ENCODE peak calls at places on chromosomes 11 and 22, in four cellular contexts. A is left lung, T is uterus, H is lung. K is an unnamed sample.

GRCh38 chr22:43007519-43008102 is 7.3 kb downstream of the PACSIN2 start:
- DNase-seq in H (peak; percentile 82), A (peak; percentile 84), T (no peak), K (no peak)

GRCh38 chr11:84924290-84924689 is 702.9 kb downstream of the DLG2 start:
- DNase-seq in H (no peak), T (no peak), A (no peak), K (no peak)

GRCh38 chr11:106493751-106494150 is 416.3 kb downstream of the AASDHPPT start:
- DNase-seq in A (no peak), H (no peak), T (no peak), K (no peak)

GRCh38 chr22:49936973-49937757 is 18.7 kb downstream of the CRELD2 start:
- DNase-seq in H (no peak), A (no peak), T (no peak), K (no peak)

GRCh38 chr11:63179446-63180068 is 35.5 kb upstream of the SLC22A24 start:
- DNase-seq in A (no peak), H (no peak), T (no peak), K (no peak)

GRCh38 chr11:135002236-135002635 is 590.2 kb upstream of the B3GAT1 start:
- DNase-seq in H (no peak), T (no peak), A (no peak), K (no peak)

GRCh38 chr22:42375982-42376381 is 56.2 kb downstream of the NFAM1 start:
- DNase-seq in A (peak; percentile 61), T (peak; percentile 31), H (no peak), K (no peak)

GRCh38 chr22:31853736-31854500 is 90.4 kb upstream of the YWHAH start:
- DNase-seq in T (no peak), A (no peak), H (no peak), K (no peak)

GRCh38 chr11:107505667-107506066 is 48.0 kb upstream of the CWF19L2 start:
- DNase-seq in A (no peak), H (no peak), T (no peak), K (no peak)

GRCh38 chr11:113818426-113818825 is 38.8 kb downstream of the CLDN25 start:
- DNase-seq in H (no peak), A (no peak), T (no peak), K (no peak)

GRCh38 chr11:17208257-17208999 is 642 bp upstream of the PIK3C2A start:
- DNase-seq in T (no peak), A (peak; percentile 62), H (peak; percentile 68), K (no peak)

GRCh38 chr11:2718817-2719438 is 19.1 kb upstream of the KCNQ1OT1 start:
- DNase-seq in A (no peak), H (no peak), T (no peak), K (no peak)

GRCh38 chr22:41844513-41844912 is 11.6 kb downstream of the SREBF2 start:
- DNase-seq in H (peak; percentile 72), T (no peak), A (peak; percentile 48), K (no peak)

GRCh38 chr11:1876361-1877063 is 15.2 kb downstream of the PRR33 start:
- DNase-seq in T (peak; percentile 90), A (peak; percentile 43), H (no peak), K (no peak)

GRCh38 chr11:82398300-82398815 is 335.3 kb downstream of the FAM181B start:
- DNase-seq in T (no peak), A (no peak), H (no peak), K (no peak)

GRCh38 chr11:6611092-6612007 is 666 bp downstream of the TAF10 start:
- DNase-seq in H (peak; percentile 42), A (peak; percentile 59), T (peak; percentile 66), K (peak; percentile 82)

GRCh38 chr11:7639643-7640025 is 33.7 kb downstream of the CYB5R2 start:
- DNase-seq in T (peak; percentile 34), A (peak; percentile 49), H (peak; percentile 53), K (no peak)

GRCh38 chr11:100890779-100891178 is 203.7 kb downstream of the ARHGAP42 start:
- DNase-seq in A (no peak), H (no peak), T (no peak), K (no peak)

GRCh38 chr22:42376721-42377177 is 55.5 kb downstream of the NFAM1 start:
- DNase-seq in T (peak; percentile 83), H (peak; percentile 60), A (peak; percentile 88), K (no peak)

GRCh38 chr11:57604289-57605010 is 7.0 kb downstream of the SERPING1 start:
- DNase-seq in A (no peak), H (no peak), T (no peak), K (no peak)

GRCh38 chr22:25736378-25737011 is 5.5 kb upstream of the MYO18B start:
- DNase-seq in H (no peak), T (no peak), A (no peak), K (no peak)

GRCh38 chr11:110712643-110713468 is 619 bp upstream of the ARHGAP20 start:
- DNase-seq in H (peak; percentile 32), T (peak; percentile 17), A (peak; percentile 40), K (peak; percentile 75)

GRCh38 chr11:11987503-11988022 is 20.9 kb downstream of the DKK3 start:
- DNase-seq in T (no peak), A (no peak), H (no peak), K (no peak)

GRCh38 chr11:76397383-76397782 is 16.3 kb downstream of the GVQW3 start:
- DNase-seq in T (no peak), A (no peak), H (no peak), K (no peak)

GRCh38 chr11:33716236-33716635 is 15.6 kb upstream of the C11orf91 start:
- DNase-seq in H (no peak), T (no peak), A (no peak), K (no peak)

GRCh38 chr11:75654314-75654713 is 14.5 kb downstream of the MAP6 start:
- DNase-seq in T (no peak), H (no peak), A (no peak), K (no peak)

GRCh38 chr11:14905104-14906033 is 13.3 kb upstream of the CYP2R1 start:
- DNase-seq in H (peak; percentile 53), A (peak; percentile 67), T (peak; percentile 22), K (peak; percentile 77)

GRCh38 chr11:20443596-20443995 is 56.1 kb downstream of the PRMT3 start:
- DNase-seq in A (no peak), T (no peak), H (no peak), K (no peak)

GRCh38 chr22:23249506-23250423 is 69.5 kb downstream of the BCR start:
- DNase-seq in A (no peak), H (no peak), T (no peak), K (no peak)

GRCh38 chr11:66363805-66364535 is 7.6 kb downstream of the SLC29A2 start:
- DNase-seq in T (no peak), H (peak; percentile 52), A (no peak), K (no peak)

GRCh38 chr22:17990167-17990566 is 34.2 kb downstream of the MICAL3 start:
- DNase-seq in H (no peak), A (no peak), T (no peak), K (no peak)
- H3K27ac ChIP-seq in H (no peak overlapping the region), A (no peak overlapping the region), T (no peak overlapping the region), K (no peak overlapping the region)

GRCh38 chr22:46017166-46017565 is 40.2 kb upstream of the WNT7B start:
- DNase-seq in A (no peak), T (no peak), H (no peak), K (no peak)

GRCh38 chr22:46019351-46019750 is 42.4 kb upstream of the WNT7B start:
- DNase-seq in T (no peak), A (peak; percentile 14), H (no peak), K (no peak)

GRCh38 chr22:46022881-46023512 is 46.0 kb upstream of the WNT7B start:
- DNase-seq in H (no peak), T (no peak), A (no peak), K (no peak)

GRCh38 chr22:46021577-46021976 is 44.6 kb upstream of the WNT7B start:
- DNase-seq in H (no peak), T (peak; percentile 14), A (no peak), K (no peak)

DNA sequence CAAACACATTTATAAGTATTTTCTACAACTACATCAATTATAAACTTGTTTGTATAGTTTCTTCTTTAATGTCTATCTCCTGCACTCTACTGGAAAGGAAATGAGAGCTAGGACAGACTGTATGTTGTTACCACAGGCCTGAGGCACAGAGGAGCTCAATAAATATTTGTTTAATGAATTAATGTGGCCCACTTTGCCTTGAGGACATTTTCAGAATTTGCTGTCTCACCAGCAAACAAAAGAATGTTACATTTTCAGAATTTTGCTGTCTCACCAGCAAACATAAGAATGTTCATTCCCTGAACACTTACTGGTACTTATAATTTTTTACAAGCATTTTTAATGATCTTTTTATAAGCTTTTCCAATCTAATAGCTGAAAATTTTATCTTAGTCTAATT is 41.9 kb upstream of the WNT7B start:
- DNase-seq in T (no peak), A (no peak), H (no peak), K (no peak)
- H3K4me3 ChIP-seq in T (no peak overlapping the region), A (no peak overlapping the region), H (no peak overlapping the region), K (no peak overlapping the region)

GRCh38 chr11:118924591-118925585 is 838 bp downstream of the BCL9L start:
- DNase-seq in H (no peak), A (peak; percentile 52), T (peak; percentile 35), K (no peak)
- TF ChIP-seq CTCF in H (no peak), A (no peak), T (no peak), K (no peak)

DNA sequence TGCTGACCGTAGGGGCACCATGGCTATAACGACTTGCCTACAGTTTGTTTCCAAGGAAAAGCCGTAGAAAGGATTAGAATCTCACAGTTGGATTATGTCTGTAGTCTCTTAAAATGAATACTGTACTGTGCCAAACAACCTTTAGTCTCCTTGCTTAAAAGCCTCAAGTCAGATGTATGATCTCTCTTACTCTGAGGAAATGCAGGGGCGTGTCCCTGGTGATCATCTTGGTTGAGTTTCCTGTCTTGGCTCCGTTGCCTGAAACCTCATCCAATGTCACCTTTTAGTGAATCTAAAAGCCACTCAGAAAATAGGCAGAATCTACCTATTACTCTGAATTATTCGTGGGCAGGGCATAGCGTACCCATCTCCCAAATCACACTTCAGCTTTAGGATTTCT is 246.1 kb downstream of the ETS1 start:
- DNase-seq in A (no peak), T (no peak), H (no peak), K (no peak)
- H3K27ac ChIP-seq in A (peak overlapping the region; percentile 67), T (peak overlapping the region; percentile 50), H (peak overlapping the region; percentile 58), K (peak overlapping the region; percentile 39)

GRCh38 chr11:108666373-108666772 is 1.5 kb downstream of the DDX10 start:
- DNase-seq in A (no peak), T (no peak), H (no peak), K (no peak)
- H3K4me3 ChIP-seq in A (no peak overlapping the region), T (no peak overlapping the region), H (no peak overlapping the region), K (peak overlapping the region; percentile 91)

DNA sequence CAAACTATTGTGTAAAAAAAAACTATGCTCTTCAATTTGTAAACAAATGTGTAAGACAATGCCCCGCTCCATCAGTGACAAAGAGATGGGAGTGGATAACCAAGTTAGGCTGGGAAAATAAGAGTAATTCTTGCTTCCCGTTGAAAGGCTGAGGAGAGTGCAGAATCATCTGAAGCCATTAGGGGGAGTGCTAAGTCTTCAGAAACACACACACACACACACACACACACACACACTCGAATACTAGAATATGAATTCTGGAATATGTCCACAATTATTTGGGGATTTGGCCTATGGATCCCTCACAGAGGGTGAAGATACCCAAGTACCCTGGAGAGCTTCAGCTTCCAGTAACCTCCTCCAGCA is 27.8 kb upstream of the ROBO3 start:
- DNase-seq in T (no peak), H (no peak), A (no peak), K (peak; percentile 70)
- TF ChIP-seq CTCF in T (no peak), H (peak; percentile 38), A (peak; percentile 8), K (no peak)